ENCODE peak calls at places on chromosomes 1 and 21, in four cellular contexts. One of them, this sample, is unnamed.

GRCh38 chr1:224615861-224616760 is at the start of gene CNIH3:
- DNase-seq in nephron progenitor cell: peak
- DNase-seq in AG09309: no peak
- DNase-seq in lower lobe of right lung: no peak
- DNase-seq in this sample: peak

GRCh38 chr1:53766194-53766748 is 27.3 kb upstream of the GLIS1 start:
- DNase-seq in nephron progenitor cell: no peak
- DNase-seq in AG09309: no peak
- DNase-seq in lower lobe of right lung: no peak
- DNase-seq in this sample: no peak

GRCh38 chr1:74703386-74704182 is 29.3 kb downstream of the CRYZ start:
- DNase-seq in nephron progenitor cell: no peak
- DNase-seq in AG09309: no peak
- DNase-seq in lower lobe of right lung: no peak
- DNase-seq in this sample: no peak

GRCh38 chr1:16009030-16009460 is 5.0 kb downstream of the SRARP start:
- DNase-seq in nephron progenitor cell: peak
- DNase-seq in AG09309: no peak
- DNase-seq in lower lobe of right lung: peak
- DNase-seq in this sample: peak

GRCh38 chr1:15152318-15153183 is 996 bp upstream of the TMEM51 start:
- DNase-seq in nephron progenitor cell: peak
- DNase-seq in AG09309: peak
- DNase-seq in lower lobe of right lung: peak
- DNase-seq in this sample: peak

GRCh38 chr1:68046423-68046822 is 4.0 kb downstream of the DIRAS3 start:
- DNase-seq in nephron progenitor cell: no peak
- DNase-seq in AG09309: no peak
- DNase-seq in lower lobe of right lung: no peak
- DNase-seq in this sample: no peak

GRCh38 chr1:39539252-39539790 is 37.3 kb downstream of the PABPC4 start:
- DNase-seq in nephron progenitor cell: peak
- DNase-seq in AG09309: peak
- DNase-seq in lower lobe of right lung: peak
- DNase-seq in this sample: peak

GRCh38 chr1:70504821-70505193 is 93.7 kb downstream of the CTH start:
- DNase-seq in nephron progenitor cell: no peak
- DNase-seq in AG09309: peak
- DNase-seq in lower lobe of right lung: no peak
- DNase-seq in this sample: no peak

GRCh38 chr1:154222518-154222917 is 1.8 kb downstream of the UBAP2L start:
- DNase-seq in nephron progenitor cell: no peak
- DNase-seq in AG09309: no peak
- DNase-seq in lower lobe of right lung: no peak
- DNase-seq in this sample: no peak

GRCh38 chr1:224745924-224746323 is 129.8 kb downstream of the CNIH3 start:
- DNase-seq in nephron progenitor cell: no peak
- DNase-seq in AG09309: no peak
- DNase-seq in lower lobe of right lung: no peak
- DNase-seq in this sample: no peak

GRCh38 chr1:200963076-200963475 is 60.4 kb downstream of the KIF21B start:
- DNase-seq in nephron progenitor cell: no peak
- DNase-seq in AG09309: no peak
- DNase-seq in lower lobe of right lung: no peak
- DNase-seq in this sample: no peak

GRCh38 chr1:93814059-93814794 is 64.8 kb downstream of the DNTTIP2 start:
- DNase-seq in nephron progenitor cell: peak
- DNase-seq in AG09309: peak
- DNase-seq in lower lobe of right lung: no peak
- DNase-seq in this sample: no peak

GRCh38 chr1:247293047-247293446 is 37.2 kb downstream of the VN1R5 start:
- DNase-seq in nephron progenitor cell: no peak
- DNase-seq in AG09309: peak
- DNase-seq in lower lobe of right lung: no peak
- DNase-seq in this sample: no peak

GRCh38 chr21:25942145-25942544 is 207.4 kb downstream of the GABPA start:
- DNase-seq in nephron progenitor cell: no peak
- DNase-seq in AG09309: no peak
- DNase-seq in lower lobe of right lung: no peak
- DNase-seq in this sample: no peak

GRCh38 chr1:66283583-66284041 is 250.3 kb upstream of the SGIP1 start:
- DNase-seq in nephron progenitor cell: no peak
- DNase-seq in AG09309: no peak
- DNase-seq in lower lobe of right lung: no peak
- DNase-seq in this sample: no peak

GRCh38 chr21:34509151-34509550 is 2.9 kb downstream of the KCNE1 start:
- DNase-seq in nephron progenitor cell: no peak
- DNase-seq in AG09309: no peak
- DNase-seq in lower lobe of right lung: no peak
- DNase-seq in this sample: no peak

GRCh38 chr1:117336087-117336817 is 31.0 kb upstream of the MAN1A2 start:
- DNase-seq in nephron progenitor cell: no peak
- DNase-seq in AG09309: no peak
- DNase-seq in lower lobe of right lung: no peak
- DNase-seq in this sample: no peak

GRCh38 chr1:77716065-77716464 is 33.6 kb upstream of the ZZZ3 start:
- DNase-seq in nephron progenitor cell: no peak
- DNase-seq in AG09309: no peak
- DNase-seq in lower lobe of right lung: no peak
- DNase-seq in this sample: no peak

GRCh38 chr1:110087812-110088738 is 17.6 kb upstream of the ALX3 start:
- DNase-seq in nephron progenitor cell: peak
- DNase-seq in AG09309: peak
- DNase-seq in lower lobe of right lung: no peak
- DNase-seq in this sample: peak

GRCh38 chr21:26199471-26199870 is 28.9 kb upstream of the APP start:
- DNase-seq in nephron progenitor cell: no peak
- DNase-seq in AG09309: peak
- DNase-seq in lower lobe of right lung: no peak
- DNase-seq in this sample: no peak

GRCh38 chr21:25790122-25790951 is 55.6 kb downstream of the GABPA start:
- DNase-seq in nephron progenitor cell: no peak
- DNase-seq in AG09309: peak
- DNase-seq in lower lobe of right lung: no peak
- DNase-seq in this sample: no peak

GRCh38 chr1:159821171-159821867 is 5.4 kb upstream of the SLAMF8 start:
- DNase-seq in nephron progenitor cell: no peak
- DNase-seq in AG09309: no peak
- DNase-seq in lower lobe of right lung: peak
- DNase-seq in this sample: no peak

GRCh38 chr1:239321877-239322276 is 64.5 kb upstream of the CHRM3 start:
- DNase-seq in nephron progenitor cell: no peak
- DNase-seq in AG09309: no peak
- DNase-seq in lower lobe of right lung: no peak
- DNase-seq in this sample: no peak

GRCh38 chr1:43302721-43303476 is 2.1 kb downstream of the TIE1 start:
- DNase-seq in nephron progenitor cell: no peak
- DNase-seq in AG09309: no peak
- DNase-seq in lower lobe of right lung: peak
- DNase-seq in this sample: peak

GRCh38 chr1:118717893-118718292 is 270.2 kb downstream of the TBX15 start:
- DNase-seq in nephron progenitor cell: no peak
- DNase-seq in AG09309: no peak
- DNase-seq in lower lobe of right lung: no peak
- DNase-seq in this sample: no peak

GRCh38 chr1:247228133-247228532 is 27.7 kb upstream of the VN1R5 start:
- DNase-seq in nephron progenitor cell: no peak
- DNase-seq in AG09309: peak
- DNase-seq in lower lobe of right lung: no peak
- DNase-seq in this sample: no peak

GRCh38 chr1:149844096-149844495 is 55.3 kb upstream of the BOLA1 start:
- DNase-seq in nephron progenitor cell: no peak
- DNase-seq in AG09309: no peak
- DNase-seq in lower lobe of right lung: no peak
- DNase-seq in this sample: no peak

GRCh38 chr1:161921990-161922389 is 101.7 kb downstream of the OLFML2B start:
- DNase-seq in nephron progenitor cell: no peak
- DNase-seq in AG09309: no peak
- DNase-seq in lower lobe of right lung: no peak
- DNase-seq in this sample: no peak

GRCh38 chr1:40646385-40646784 is 19.1 kb downstream of the RIMS3 start:
- DNase-seq in nephron progenitor cell: no peak
- DNase-seq in AG09309: no peak
- DNase-seq in lower lobe of right lung: no peak
- DNase-seq in this sample: no peak

GRCh38 chr1:201022824-201023516 is 544 bp downstream of the KIF21B start:
- DNase-seq in nephron progenitor cell: no peak
- DNase-seq in AG09309: no peak
- DNase-seq in lower lobe of right lung: peak
- DNase-seq in this sample: peak

GRCh38 chr1:100622966-100623762 is 85.2 kb downstream of the GPR88 start:
- DNase-seq in nephron progenitor cell: no peak
- DNase-seq in AG09309: peak
- DNase-seq in lower lobe of right lung: no peak
- DNase-seq in this sample: no peak

GRCh38 chr1:15538750-15539149 is 12.1 kb downstream of the DNAJC16 start:
- DNase-seq in nephron progenitor cell: no peak
- DNase-seq in AG09309: no peak
- DNase-seq in lower lobe of right lung: no peak
- DNase-seq in this sample: no peak

GRCh38 chr1:17403081-17403480 is 31.1 kb downstream of the PADI6 start:
- DNase-seq in nephron progenitor cell: no peak
- DNase-seq in AG09309: no peak
- DNase-seq in lower lobe of right lung: no peak
- DNase-seq in this sample: no peak

GRCh38 chr1:179366093-179366800 is 476 bp downstream of the AXDND1 start:
- DNase-seq in nephron progenitor cell: no peak
- DNase-seq in AG09309: no peak
- DNase-seq in lower lobe of right lung: no peak
- DNase-seq in this sample: no peak

GRCh38 chr21:29342394-29342957 is 43.8 kb downstream of the BACH1 start:
- DNase-seq in nephron progenitor cell: no peak
- DNase-seq in AG09309: peak
- DNase-seq in lower lobe of right lung: peak
- DNase-seq in this sample: no peak

GRCh38 chr1:26858891-26859630 is 3.9 kb upstream of the SFN start:
- DNase-seq in nephron progenitor cell: no peak
- DNase-seq in AG09309: no peak
- DNase-seq in lower lobe of right lung: no peak
- DNase-seq in this sample: no peak

GRCh38 chr1:67479146-67479891 is 49.1 kb upstream of the SERBP1 start:
- DNase-seq in nephron progenitor cell: no peak
- DNase-seq in AG09309: no peak
- DNase-seq in lower lobe of right lung: no peak
- DNase-seq in this sample: no peak

DNA sequence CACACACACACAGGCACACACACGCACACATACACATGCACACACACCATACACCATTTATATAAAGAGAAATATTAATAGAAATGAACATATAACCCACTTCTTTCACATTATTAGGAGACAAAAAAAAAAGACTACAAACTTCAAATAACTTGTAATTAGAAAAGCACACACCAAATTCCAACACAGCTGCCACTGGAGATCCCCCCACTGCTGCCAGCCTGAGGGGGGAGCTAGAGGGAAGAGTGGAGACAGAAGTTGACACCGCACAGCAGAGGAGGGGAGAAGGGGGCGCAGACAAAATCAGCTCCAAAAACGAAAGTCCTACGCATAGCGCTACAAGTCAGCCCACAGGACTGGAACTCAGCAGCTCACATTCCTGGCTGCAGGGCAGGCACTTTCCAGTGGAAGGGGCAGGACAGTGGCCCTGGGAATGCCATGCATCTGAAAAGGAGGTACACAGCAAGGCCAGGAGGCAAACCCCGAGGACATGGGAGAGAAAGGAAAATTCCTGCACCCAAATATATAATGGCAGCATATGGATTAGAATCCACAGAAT is 36.5 kb downstream of the LGALS8 start:
- DNase-seq in nephron progenitor cell: no peak
- DNase-seq in AG09309: no peak
- DNase-seq in lower lobe of right lung: no peak
- DNase-seq in this sample: no peak
- TF ChIP-seq CTCF in nephron progenitor cell: no peak
- TF ChIP-seq CTCF in AG09309: no peak
- TF ChIP-seq CTCF in lower lobe of right lung: no peak
- TF ChIP-seq CTCF in this sample: no peak

DNA sequence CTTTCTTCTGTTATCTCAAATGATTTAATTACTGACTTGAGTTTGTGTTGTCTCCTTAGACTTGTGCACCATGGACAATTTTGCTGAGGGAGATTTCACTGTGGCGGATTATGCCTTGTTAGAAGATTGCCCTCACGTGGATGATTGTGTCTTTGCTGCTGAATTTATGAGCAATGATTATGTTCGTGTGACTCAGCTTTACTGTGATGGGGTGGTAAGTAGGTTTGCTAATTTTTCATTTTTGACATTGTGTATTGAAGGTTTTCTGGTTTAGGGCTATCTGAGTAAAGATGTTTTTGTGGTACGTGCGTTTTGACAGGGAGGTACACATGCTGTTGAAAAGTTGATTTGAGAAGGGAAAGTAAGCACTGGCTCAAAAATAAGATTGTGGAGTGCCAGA is 14.1 kb downstream of the TTC3 start:
- DNase-seq in nephron progenitor cell: no peak
- DNase-seq in AG09309: peak
- DNase-seq in lower lobe of right lung: no peak
- DNase-seq in this sample: no peak
- TF ChIP-seq CTCF in nephron progenitor cell: no peak
- TF ChIP-seq CTCF in AG09309: peak
- TF ChIP-seq CTCF in lower lobe of right lung: peak
- TF ChIP-seq CTCF in this sample: no peak

DNA sequence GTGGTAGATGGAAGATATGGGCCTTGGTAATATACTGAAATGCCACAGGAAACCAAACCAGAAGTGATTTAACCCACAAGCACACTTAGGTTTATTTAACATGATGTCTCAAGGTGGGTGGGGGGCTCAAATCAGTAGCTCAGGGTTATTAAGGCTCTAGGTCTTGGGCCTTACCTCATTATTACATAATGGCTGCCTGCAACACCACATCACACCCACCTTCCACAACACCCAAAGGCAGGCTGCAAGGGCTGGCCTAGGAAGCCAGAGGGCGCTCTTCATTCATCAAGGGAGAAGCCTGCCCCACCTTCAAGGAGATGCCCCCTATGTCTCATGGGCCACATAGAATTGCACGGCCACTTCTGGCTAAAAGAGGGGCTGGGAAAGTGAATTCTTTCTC is 6.0 kb downstream of the TFF1 start:
- DNase-seq in nephron progenitor cell: no peak
- DNase-seq in AG09309: no peak
- DNase-seq in lower lobe of right lung: no peak
- DNase-seq in this sample: peak
- TF ChIP-seq CTCF in nephron progenitor cell: no peak
- TF ChIP-seq CTCF in AG09309: no peak
- TF ChIP-seq CTCF in lower lobe of right lung: no peak
- TF ChIP-seq CTCF in this sample: peak

GRCh38 chr1:52190500-52191252 is 48.8 kb downstream of the ZFYVE9 start:
- DNase-seq in nephron progenitor cell: no peak
- DNase-seq in AG09309: no peak
- DNase-seq in lower lobe of right lung: no peak
- DNase-seq in this sample: no peak
- TF ChIP-seq CTCF in nephron progenitor cell: no peak
- TF ChIP-seq CTCF in AG09309: no peak
- TF ChIP-seq CTCF in lower lobe of right lung: no peak
- TF ChIP-seq CTCF in this sample: no peak

This sample was measured in spleen.